ENCODE peak calls at places on chromosome 19, in ten cellular contexts. B is activated T-helper 1 cell treated with Interleukin-2 at 50 U/mL for 16 hours; M is fibroblast of pulmonary artery; S is GOT3; J is stimulated activated CD8-positive, alpha-beta memory T cell treated with anti-CD3 and anti-CD28 coated beads, Interleukin-2, amount 100 ng/mL, for 1 hour; W is progenitor cell of endocrine pancreas; Y is activated CD8-positive, alpha-beta T cell treated with anti-CD3 and anti-CD28 coated beads for 36 hours; I is T47D; O is CD4-positive, alpha-beta T cell; F is GM12865. X is an unnamed sample.

GRCh38 chr19:19628499-19629134 is 597 bp upstream of the LPAR2 start:
- DNase-seq in B (peak; percentile 33), M (peak; percentile 76), S (no peak), J (no peak), W (peak; percentile 87), Y (peak; percentile 80), I (no peak), O (peak; percentile 54), F (peak; percentile 58), X (no peak)

GRCh38 chr19:13781547-13781946 is 7.3 kb downstream of the C19orf53 start:
- DNase-seq in B (no peak), M (peak; percentile 90), S (peak; percentile 33), J (no peak), W (no peak), Y (no peak), I (no peak), O (no peak), F (no peak), X (no peak)

GRCh38 chr19:3176715-3177501 is 1.7 kb upstream of the S1PR4 start:
- DNase-seq in B (peak; percentile 69), M (no peak), S (no peak), J (peak; percentile 55), W (no peak), Y (peak; percentile 83), I (no peak), O (peak; percentile 78), F (peak; percentile 64), X (no peak)

GRCh38 chr19:13169769-13170168 is 19.6 kb downstream of the IER2 start:
- DNase-seq in B (no peak), M (no peak), S (no peak), J (no peak), W (no peak), Y (no peak), I (peak; percentile 90), O (no peak), F (no peak), X (no peak)

GRCh38 chr19:38707512-38708114 is 36.7 kb downstream of the CAPN12 start:
- DNase-seq in B (no peak), M (peak; percentile 65), S (no peak), J (no peak), W (no peak), Y (no peak), I (peak; percentile 87), O (no peak), F (no peak), X (no peak)

GRCh38 chr19:39240421-39240820 is 4.4 kb downstream of the IFNL3 start:
- DNase-seq in B (no peak), M (no peak), S (no peak), J (no peak), W (no peak), Y (no peak), I (no peak), O (no peak), F (no peak), X (no peak)

GRCh38 chr19:6768236-6768785 is 1.1 kb upstream of the SH2D3A start:
- DNase-seq in B (no peak), M (no peak), S (no peak), J (no peak), W (no peak), Y (peak; percentile 33), I (no peak), O (peak; percentile 15), F (peak; percentile 30), X (no peak)

GRCh38 chr19:3576696-3577443 is 4.1 kb downstream of the HMG20B start:
- DNase-seq in B (no peak), M (peak; percentile 73), S (no peak), J (no peak), W (no peak), Y (no peak), I (no peak), O (no peak), F (no peak), X (no peak)

GRCh38 chr19:33344210-33344609 is 29.3 kb upstream of the CEBPG start:
- DNase-seq in B (no peak), M (peak; percentile 11), S (no peak), J (no peak), W (no peak), Y (no peak), I (no peak), O (no peak), F (no peak), X (no peak)

GRCh38 chr19:51295382-51296126 is 15.9 kb upstream of the IGLON5 start:
- DNase-seq in B (no peak), M (no peak), S (no peak), J (no peak), W (no peak), Y (no peak), I (no peak), O (no peak), F (no peak), X (no peak)

GRCh38 chr19:7980168-7980567 is 25.3 kb downstream of the ELAVL1 start:
- DNase-seq in B (no peak), M (no peak), S (no peak), J (no peak), W (no peak), Y (no peak), I (no peak), O (no peak), F (no peak), X (no peak)

GRCh38 chr19:37304190-37304883 is 66.6 kb upstream of the ZNF527 start:
- DNase-seq in B (no peak), M (no peak), S (no peak), J (no peak), W (peak; percentile 47), Y (no peak), I (peak; percentile 80), O (no peak), F (no peak), X (no peak)

GRCh38 chr19:6530385-6531162 is at the start of gene TNFSF9:
- DNase-seq in B (peak; percentile 68), M (peak; percentile 87), S (peak; percentile 81), J (peak; percentile 71), W (peak; percentile 77), Y (peak; percentile 89), I (peak; percentile 90), O (peak; percentile 77), F (peak; percentile 94), X (peak; percentile 95)

GRCh38 chr19:17473041-17473440 is 2.7 kb downstream of the SLC27A1 start:
- DNase-seq in B (no peak), M (peak; percentile 79), S (no peak), J (no peak), W (no peak), Y (peak; percentile 53), I (no peak), O (no peak), F (peak; percentile 54), X (no peak)

GRCh38 chr19:42140125-42140754 is 8.0 kb upstream of the POU2F2 start:
- DNase-seq in B (no peak), M (peak; percentile 81), S (no peak), J (no peak), W (peak; percentile 89), Y (peak; percentile 59), I (peak; percentile 74), O (no peak), F (peak; percentile 35), X (peak; percentile 25)

GRCh38 chr19:42284066-42284501 is 15.0 kb downstream of the CIC start:
- DNase-seq in B (peak; percentile 74), M (peak; percentile 81), S (peak; percentile 78), J (no peak), W (peak; percentile 63), Y (peak; percentile 76), I (peak; percentile 87), O (peak; percentile 78), F (peak; percentile 91), X (peak; percentile 86)

GRCh38 chr19:55088543-55089265 is 13.0 kb downstream of the EPS8L1 start:
- DNase-seq in B (peak; percentile 53), M (peak; percentile 66), S (no peak), J (peak; percentile 61), W (peak; percentile 84), Y (peak; percentile 89), I (peak; percentile 74), O (peak; percentile 71), F (peak; percentile 65), X (peak; percentile 73)

GRCh38 chr19:14072535-14073231 is at the start of gene MISP3:
- DNase-seq in B (no peak), M (no peak), S (no peak), J (no peak), W (no peak), Y (peak; percentile 66), I (no peak), O (peak; percentile 26), F (peak; percentile 52), X (peak; percentile 49)

GRCh38 chr19:4972509-4973230 is 3.8 kb downstream of the KDM4B start:
- DNase-seq in B (no peak), M (peak; percentile 47), S (no peak), J (no peak), W (no peak), Y (no peak), I (peak; percentile 79), O (no peak), F (no peak), X (no peak)

GRCh38 chr19:30228113-30228725 is 144.0 kb upstream of the ZNF536 start:
- DNase-seq in B (no peak), M (no peak), S (no peak), J (no peak), W (no peak), Y (peak; percentile 3), I (no peak), O (no peak), F (peak; percentile 5), X (no peak)

GRCh38 chr19:38073806-38074685 is 150.0 kb downstream of the DPF1 start:
- DNase-seq in B (no peak), M (no peak), S (no peak), J (no peak), W (no peak), Y (no peak), I (peak; percentile 66), O (no peak), F (no peak), X (no peak)

GRCh38 chr19:33403221-33403972 is 29.9 kb downstream of the CEBPG start:
- DNase-seq in B (no peak), M (no peak), S (no peak), J (no peak), W (no peak), Y (no peak), I (no peak), O (no peak), F (no peak), X (no peak)

GRCh38 chr19:2754659-2755447 is 15.0 kb upstream of the SLC39A3 start:
- DNase-seq in B (no peak), M (no peak), S (no peak), J (no peak), W (no peak), Y (no peak), I (no peak), O (no peak), F (no peak), X (no peak)

GRCh38 chr19:49442354-49442753 is 1.0 kb upstream of the SLC17A7 start:
- DNase-seq in B (no peak), M (no peak), S (no peak), J (no peak), W (no peak), Y (peak; percentile 53), I (peak; percentile 39), O (no peak), F (no peak), X (no peak)

GRCh38 chr19:934865-935422 is 9.1 kb downstream of the ARID3A start:
- DNase-seq in B (no peak), M (peak; percentile 85), S (no peak), J (no peak), W (no peak), Y (no peak), I (peak; percentile 93), O (no peak), F (no peak), X (no peak)

GRCh38 chr19:38569368-38569983 is 48.3 kb downstream of the MAP4K1 start:
- DNase-seq in B (no peak), M (no peak), S (no peak), J (no peak), W (no peak), Y (no peak), I (no peak), O (no peak), F (peak; percentile 58), X (no peak)

GRCh38 chr19:30968210-30968609 is 381.0 kb downstream of the TSHZ3 start:
- DNase-seq in B (no peak), M (no peak), S (no peak), J (no peak), W (no peak), Y (no peak), I (peak; percentile 17), O (no peak), F (no peak), X (no peak)

GRCh38 chr19:50205681-50206138 is 2.3 kb downstream of the MYH14 start:
- DNase-seq in B (no peak), M (no peak), S (no peak), J (no peak), W (peak; percentile 25), Y (no peak), I (peak; percentile 62), O (no peak), F (no peak), X (no peak)

X was measured in OCI-LY7.